ENCODE peak calls at places on chromosomes 2 and 18, in six cellular contexts. V is left ventricle myocardium inferior; I is Calu3; Z is CD8-positive, alpha-beta memory T cell; S is fibroblast of the aortic adventitia; P is ELF-1. Y is an unnamed sample.

GRCh38 chr2:118237451-118237850 is 149.2 kb downstream of the INSIG2 start:
- DNase-seq in I (no peak), Z (no peak), P (no peak), S (no peak), V (no peak), Y (no peak)

GRCh38 chr2:55595536-55595935 is 21.9 kb downstream of the PPP4R3B start:
- DNase-seq in V (no peak), S (no peak), Z (no peak), P (no peak), I (no peak), Y (no peak)

GRCh38 chr18:66316708-66317107 is 287.2 kb downstream of the CDH19 start:
- DNase-seq in P (no peak), V (no peak), I (no peak), Z (no peak), S (no peak), Y (no peak)

GRCh38 chr18:9475643-9476580 is 599 bp downstream of the RALBP1 start:
- DNase-seq in P (no peak), I (no peak), V (no peak), S (peak), Z (no peak), Y (no peak)

GRCh38 chr2:25265802-25266201 is 75.9 kb downstream of the DNMT3A start:
- DNase-seq in P (no peak), Z (no peak), V (no peak), S (peak), I (no peak), Y (no peak)

GRCh38 chr2:219713110-219713509 is 85.7 kb downstream of the SLC4A3 start:
- DNase-seq in S (peak), V (no peak), Z (no peak), I (peak), P (no peak), Y (no peak)

GRCh38 chr18:76588591-76589303 is 93.7 kb upstream of the ZNF516 start:
- DNase-seq in I (no peak), V (no peak), Z (no peak), P (no peak), S (peak), Y (no peak)

GRCh38 chr2:206543073-206543472 is 99.2 kb upstream of the FAM237A start:
- DNase-seq in P (no peak), V (no peak), I (no peak), Z (no peak), S (no peak), Y (no peak)

GRCh38 chr2:188898261-188898660 is 75.9 kb upstream of the COL3A1 start:
- DNase-seq in S (no peak), Z (no peak), I (no peak), P (no peak), V (no peak), Y (no peak)

GRCh38 chr18:57469884-57470283 is 34.7 kb downstream of the ONECUT2 start:
- DNase-seq in V (no peak), P (no peak), Z (no peak), S (no peak), I (no peak), Y (no peak)

GRCh38 chr2:71746946-71747501 is 293.7 kb downstream of the DYSF start:
- DNase-seq in V (peak), Z (no peak), S (peak), I (peak), P (peak), Y (no peak)

GRCh38 chr2:113198790-113199612 is 25.2 kb downstream of the PSD4 start:
- DNase-seq in Z (peak), P (peak), S (peak), I (peak), V (peak), Y (no peak)

GRCh38 chr18:74804677-74805076 is 207.0 kb downstream of the ZNF407 start:
- DNase-seq in I (no peak), S (no peak), P (no peak), Z (no peak), V (no peak), Y (no peak)

GRCh38 chr2:201319511-201319910 is 37.6 kb downstream of the FLACC1 start:
- DNase-seq in S (no peak), Z (no peak), V (no peak), P (no peak), I (no peak), Y (no peak)

GRCh38 chr2:46351388-46352141 is 54.4 kb downstream of the EPAS1 start:
- DNase-seq in I (no peak), P (no peak), V (peak), Z (peak), S (no peak), Y (no peak)

GRCh38 chr2:194559964-194560363 is 1097.1 kb upstream of the SLC39A10 start:
- DNase-seq in P (no peak), Z (no peak), V (no peak), S (no peak), I (no peak), Y (no peak)

GRCh38 chr2:141021611-141022010 is 1109.2 kb downstream of the LRP1B start:
- DNase-seq in Z (no peak), P (no peak), I (no peak), S (no peak), V (no peak), Y (no peak)

GRCh38 chr18:70431203-70431624 is 142.4 kb downstream of the SOCS6 start:
- DNase-seq in I (no peak), S (peak), Z (no peak), P (no peak), V (no peak), Y (no peak)

GRCh38 chr18:79915161-79916127 is 36.0 kb downstream of the SLC66A2 start:
- DNase-seq in I (no peak), S (no peak), V (no peak), P (no peak), Z (no peak), Y (no peak)

GRCh38 chr2:230244211-230244610 is 18.7 kb downstream of the SP140 start:
- DNase-seq in Z (no peak), S (no peak), P (no peak), I (no peak), V (no peak), Y (no peak)

GRCh38 chr2:38600242-38600891 is 2.4 kb downstream of the HNRNPLL start:
- DNase-seq in V (no peak), Z (no peak), I (no peak), P (peak), S (no peak), Y (no peak)

GRCh38 chr2:112713585-112713925 is 7.3 kb upstream of the NT5DC4 start:
- DNase-seq in Z (no peak), V (no peak), S (no peak), I (no peak), P (no peak), Y (no peak)

GRCh38 chr2:46377666-46378560 is 80.7 kb downstream of the EPAS1 start:
- DNase-seq in Z (no peak), V (no peak), S (no peak), I (no peak), P (no peak), Y (no peak)

GRCh38 chr2:237319086-237319820 is 94.7 kb downstream of the COL6A3 start:
- DNase-seq in I (no peak), Z (no peak), P (no peak), S (peak), V (no peak), Y (no peak)

GRCh38 chr2:97911210-97911921 is 84.4 kb downstream of the TMEM131 start:
- DNase-seq in V (no peak), S (no peak), Z (no peak), P (no peak), I (no peak), Y (no peak)

GRCh38 chr18:76581261-76581660 is 86.2 kb upstream of the ZNF516 start:
- DNase-seq in I (no peak), Z (no peak), S (no peak), V (no peak), P (no peak), Y (no peak)

GRCh38 chr18:11307716-11308115 is 158.3 kb upstream of the PIEZO2 start:
- DNase-seq in P (no peak), S (no peak), Z (no peak), V (no peak), I (no peak), Y (no peak)

GRCh38 chr2:80073134-80073561 is 231.4 kb downstream of the LRRTM1 start:
- DNase-seq in P (peak), Z (peak), I (peak), S (peak), V (no peak), Y (peak)

GRCh38 chr2:137493261-137493660 is 471.0 kb upstream of the HNMT start:
- DNase-seq in Z (no peak), V (no peak), P (no peak), S (no peak), I (no peak), Y (no peak)

GRCh38 chr2:230134496-230135073 is 65.9 kb upstream of the SLC16A14 start:
- DNase-seq in I (no peak), Z (no peak), P (no peak), V (no peak), S (peak), Y (no peak)

GRCh38 chr2:182652326-182652725 is 63.7 kb upstream of the DNAJC10 start:
- DNase-seq in P (no peak), S (no peak), I (no peak), Z (no peak), V (no peak), Y (no peak)

GRCh38 chr2:241984271-241984655 is 114.7 kb downstream of the RTP5 start:
- DNase-seq in P (no peak), S (no peak), Z (no peak), V (no peak), I (no peak), Y (no peak)

GRCh38 chr2:182144780-182145170 is 159.1 kb downstream of the PPP1R1C start:
- DNase-seq in V (peak), I (no peak), Z (no peak), P (peak), S (peak), Y (no peak)

GRCh38 chr2:32355976-32356734 is 668 bp upstream of the BIRC6 start:
- DNase-seq in I (no peak), Z (no peak), S (no peak), P (no peak), V (no peak), Y (no peak)

GRCh38 chr18:3664563-3665178 is 214.7 kb downstream of the TGIF1 start:
- DNase-seq in V (no peak), P (peak), S (no peak), Z (no peak), I (peak), Y (no peak)

GRCh38 chr18:29147944-29148343 is 971.0 kb upstream of the CDH2 start:
- DNase-seq in S (peak), I (no peak), P (peak), Z (no peak), V (no peak), Y (no peak)

GRCh38 chr2:134104754-134105153 is 149.1 kb upstream of the MGAT5 start:
- DNase-seq in I (no peak), P (no peak), S (no peak), Z (no peak), V (no peak), Y (no peak)

GRCh38 chr2:224819075-224819474 is 102.9 kb upstream of the CCDC195 start:
- DNase-seq in Z (no peak), I (no peak), S (no peak), V (no peak), P (no peak), Y (no peak)

GRCh38 chr2:118975133-118975532 is 33.1 kb downstream of the MARCO start:
- DNase-seq in S (no peak), I (no peak), V (no peak), P (no peak), Z (no peak), Y (no peak)

Y was measured in keratinocyte.